ENCODE peak calls at places on chromosomes 6 and 20, in nine cellular contexts. Y, H, I, E, O, F, L, J and S are unnamed samples.

GRCh38 chr20:1998715-1999114 is 4.9 kb upstream of the PDYN start:
- DNase-seq in Y (no peak), H (no peak), I (no peak), E (no peak), O (no peak), F (no peak), L (no peak), J (no peak), S (no peak)

GRCh38 chr20:90651-91050 is 3.2 kb downstream of the DEFB125 start:
- DNase-seq in Y (no peak), H (no peak), I (no peak), E (no peak), O (no peak), F (no peak), L (no peak), J (no peak), S (no peak)

GRCh38 chr6:167664678-167665445 is 161.8 kb upstream of the AFDN start:
- DNase-seq in Y (no peak), H (no peak), I (no peak), E (no peak), O (no peak), F (no peak), L (no peak), J (no peak), S (no peak)

GRCh38 chr20:15045246-15045645 is 707.8 kb upstream of the FLRT3 start:
- DNase-seq in Y (peak; percentile 76), H (peak; percentile 54), I (no peak), E (no peak), O (no peak), F (no peak), L (peak; percentile 38), J (no peak), S (no peak)

GRCh38 chr6:127198549-127198948 is 68.1 kb upstream of the RNF146 start:
- DNase-seq in Y (no peak), H (peak; percentile 28), I (no peak), E (no peak), O (no peak), F (no peak), L (no peak), J (no peak), S (no peak)

GRCh38 chr6:17354700-17355403 is 38.5 kb upstream of the CAP2 start:
- DNase-seq in Y (no peak), H (no peak), I (no peak), E (no peak), O (no peak), F (no peak), L (no peak), J (no peak), S (no peak)

GRCh38 chr6:90028080-90028778 is 134.0 kb downstream of the GJA10 start:
- DNase-seq in Y (no peak), H (no peak), I (no peak), E (no peak), O (no peak), F (no peak), L (no peak), J (no peak), S (no peak)

GRCh38 chr6:37555040-37555781 is 55.5 kb upstream of the CCDC167 start:
- DNase-seq in Y (no peak), H (no peak), I (no peak), E (no peak), O (no peak), F (no peak), L (no peak), J (no peak), S (no peak)

GRCh38 chr6:44338228-44339122 is 4.0 kb upstream of the SPATS1 start:
- DNase-seq in Y (peak; percentile 53), H (peak; percentile 69), I (peak; percentile 66), E (peak; percentile 36), O (peak; percentile 68), F (peak; percentile 78), L (peak; percentile 42), J (no peak), S (peak; percentile 70)

GRCh38 chr6:148857817-148858390 is 111.1 kb downstream of the UST start:
- DNase-seq in Y (no peak), H (no peak), I (no peak), E (no peak), O (no peak), F (no peak), L (no peak), J (no peak), S (no peak)

GRCh38 chr6:17470209-17470952 is 77.0 kb downstream of the CAP2 start:
- DNase-seq in Y (no peak), H (peak; percentile 26), I (no peak), E (no peak), O (no peak), F (no peak), L (no peak), J (no peak), S (no peak)

GRCh38 chr20:16865406-16865805 is 117.2 kb downstream of the OTOR start:
- DNase-seq in Y (no peak), H (no peak), I (no peak), E (no peak), O (no peak), F (no peak), L (no peak), J (no peak), S (no peak)

GRCh38 chr20:11011653-11012052 is 337.9 kb upstream of the JAG1 start:
- DNase-seq in Y (no peak), H (no peak), I (no peak), E (no peak), O (no peak), F (no peak), L (no peak), J (no peak), S (no peak)

GRCh38 chr6:43806041-43806757 is 36.2 kb downstream of the VEGFA start:
- DNase-seq in Y (no peak), H (no peak), I (no peak), E (no peak), O (peak; percentile 93), F (no peak), L (no peak), J (no peak), S (no peak)

GRCh38 chr20:6635034-6635736 is 132.3 kb upstream of the BMP2 start:
- DNase-seq in Y (no peak), H (no peak), I (no peak), E (no peak), O (no peak), F (no peak), L (no peak), J (no peak), S (no peak)

GRCh38 chr20:13338097-13338661 is 117.1 kb downstream of the ISM1 start:
- DNase-seq in Y (no peak), H (no peak), I (no peak), E (no peak), O (no peak), F (no peak), L (no peak), J (no peak), S (no peak)

DNA sequence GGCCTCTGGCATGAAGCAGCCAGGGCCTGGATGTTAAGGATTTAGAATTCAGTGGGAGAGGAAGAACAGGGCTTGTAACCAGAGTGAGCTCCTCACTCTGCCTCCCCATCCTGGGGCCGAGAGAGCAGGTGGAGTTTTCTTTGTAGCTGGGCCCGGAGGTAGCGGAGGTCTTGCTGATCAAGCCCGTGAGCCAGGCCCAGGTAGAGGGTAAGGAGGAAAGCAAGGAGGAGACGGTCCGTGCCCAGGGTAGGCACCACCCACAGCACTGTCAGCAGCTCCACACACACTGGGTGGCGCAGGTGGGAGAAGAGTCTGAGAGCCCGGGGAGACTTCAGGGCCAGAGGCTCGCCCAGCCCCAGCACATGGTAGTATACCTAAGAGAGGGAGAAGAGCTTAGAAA is 2.1 kb upstream of the PPP1R18 start:
- DNase-seq in Y (peak; percentile 41), H (no peak), I (no peak), E (no peak), O (no peak), F (peak; percentile 73), L (no peak), J (no peak), S (no peak)
- TF ChIP-seq CTCF in Y (no peak), H (no peak), I (no peak), E (no peak), O (no peak), F (no peak), L (no peak), J (no peak), S (no peak)

GRCh38 chr6:27871919-27872633 is 40.1 kb downstream of the OR2B2 start:
- DNase-seq in Y (peak; percentile 49), H (peak; percentile 66), I (peak; percentile 64), E (peak; percentile 73), O (peak; percentile 93), F (peak; percentile 93), L (no peak), J (peak; percentile 82), S (peak; percentile 85)
- TF ChIP-seq CTCF in Y (no peak), H (no peak), I (no peak), E (no peak), O (no peak), F (peak; percentile 56), L (no peak), J (peak; percentile 18), S (no peak)

DNA sequence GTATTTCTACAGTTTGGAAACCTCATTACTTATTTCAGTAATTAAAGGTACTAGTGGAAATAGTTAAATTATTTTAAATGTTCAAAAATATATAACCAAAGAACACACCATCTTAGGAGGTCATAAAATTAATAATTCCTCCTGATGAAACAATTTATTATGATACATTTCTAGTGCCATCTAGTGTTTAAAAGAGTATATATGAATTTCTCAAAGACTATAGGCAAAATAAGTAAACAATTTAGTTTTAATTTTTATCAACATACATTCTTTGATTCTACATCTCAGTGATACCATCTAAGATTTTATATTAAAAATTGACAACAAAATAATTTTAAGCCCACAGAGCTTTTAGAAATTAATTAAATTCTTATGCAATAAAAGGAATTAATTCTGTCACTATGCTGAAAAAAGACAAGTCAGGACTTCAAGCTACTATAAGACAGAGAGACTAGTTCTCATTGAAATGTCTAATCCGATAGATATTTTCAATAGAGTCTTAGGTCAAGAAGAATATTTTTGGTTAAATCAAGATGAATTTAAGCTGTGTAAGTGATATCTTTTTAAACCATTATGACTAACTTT is 107.8 kb upstream of the RNF217 start:
- DNase-seq in Y (no peak), H (no peak), I (no peak), E (no peak), O (no peak), F (no peak), L (no peak), J (no peak), S (no peak)
- TF ChIP-seq CTCF in Y (no peak), H (no peak), I (peak; percentile 68), E (no peak), O (no peak), F (no peak), L (no peak), J (peak; percentile 25), S (peak; percentile 12)

DNA sequence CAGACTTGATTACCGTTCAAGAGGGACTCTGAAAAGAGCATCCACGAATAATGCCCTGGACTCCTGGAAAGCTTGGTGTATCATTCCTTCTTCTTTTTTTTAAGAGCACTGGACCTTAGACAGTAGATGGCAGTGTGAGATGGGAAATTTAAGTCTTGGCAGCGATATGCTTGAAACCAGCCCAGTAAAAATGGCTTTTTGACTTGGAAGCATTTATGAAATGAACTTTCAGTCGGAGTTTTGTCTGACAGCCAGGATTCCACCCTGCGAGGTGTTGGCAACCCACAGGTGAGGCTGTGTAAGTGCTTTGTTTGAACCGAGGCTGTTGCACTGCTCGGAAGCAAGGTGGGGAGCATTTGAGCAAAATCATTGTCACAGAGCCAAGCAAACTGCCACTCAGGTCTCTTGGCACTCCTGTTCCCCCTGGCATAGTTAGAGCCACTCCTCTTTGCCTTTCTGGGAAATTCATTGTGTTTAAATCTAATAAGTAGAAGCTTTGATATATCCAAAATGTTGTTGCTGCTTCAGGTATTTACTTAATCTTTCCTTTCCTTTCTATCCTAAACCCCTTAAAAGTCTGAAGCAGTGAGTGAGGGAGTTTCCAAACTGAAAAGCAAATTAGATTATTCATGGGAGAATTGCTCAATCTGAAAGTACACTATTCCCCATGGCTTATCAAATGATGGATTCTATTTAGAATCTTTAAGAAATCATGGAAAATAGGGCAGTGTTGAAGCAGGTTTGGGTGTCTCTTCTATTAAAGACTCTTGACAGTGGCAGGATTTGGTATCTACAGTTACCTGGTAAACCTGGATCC is 272.8 kb upstream of the SLC35B3 start:
- DNase-seq in Y (no peak), H (no peak), I (no peak), E (no peak), O (peak; percentile 17), F (no peak), L (no peak), J (peak; percentile 59), S (no peak)
- TF ChIP-seq CTCF in Y (no peak), H (no peak), I (peak; percentile 63), E (no peak), O (no peak), F (no peak), L (no peak), J (peak; percentile 43), S (no peak)